ENCODE peak calls at places on chromosomes 4 and X, in four cellular contexts. Y is A549, U is K562, P is HepG2. R is an unnamed sample.

GRCh38 chrX:114500622-114501021 is 83.3 kb upstream of the HTR2C start:
- DNase-seq in Y (no peak), U (no peak), P (no peak), R (no peak)

GRCh38 chr4:1765409-1766335 is 27.4 kb upstream of the FGFR3 start:
- DNase-seq in Y (peak; percentile 53), U (no peak), P (no peak), R (no peak)

GRCh38 chrX:154717824-154718223 is 33.1 kb downstream of the GAB3 start:
- DNase-seq in Y (no peak), U (peak; percentile 89), P (no peak), R (no peak)

GRCh38 chr4:13483142-13484044 is 747 bp downstream of the RAB28 start:
- DNase-seq in Y (peak; percentile 41), U (peak; percentile 60), P (peak; percentile 13), R (no peak)

GRCh38 chr4:48141048-48141447 is 7.0 kb upstream of the TXK start:
- DNase-seq in Y (peak; percentile 33), U (peak; percentile 41), P (peak; percentile 20), R (no peak)

GRCh38 chrX:114472788-114473187 is 111.1 kb upstream of the HTR2C start:
- DNase-seq in Y (no peak), U (no peak), P (no peak), R (no peak)

GRCh38 chrX:72060196-72060974 is 71.3 kb downstream of the RTL5 start:
- DNase-seq in Y (peak; percentile 18), U (no peak), P (no peak), R (peak; percentile 52)

GRCh38 chr4:26985836-26986235 is 125.2 kb downstream of the STIM2 start:
- DNase-seq in Y (no peak), U (peak; percentile 14), P (no peak), R (no peak)

GRCh38 chrX:40083120-40083978 is 14.4 kb downstream of the BCOR start:
- DNase-seq in Y (no peak), U (peak; percentile 77), P (no peak), R (peak; percentile 57)

GRCh38 chr4:7874838-7875237 is 64.8 kb downstream of the AFAP1 start:
- DNase-seq in Y (no peak), U (no peak), P (no peak), R (no peak)

GRCh38 chr4:7868892-7869471 is 70.7 kb downstream of the AFAP1 start:
- DNase-seq in Y (no peak), U (no peak), P (no peak), R (no peak)

GRCh38 chr4:7871356-7871755 is 68.3 kb downstream of the AFAP1 start:
- DNase-seq in Y (no peak), U (no peak), P (no peak), R (no peak)

GRCh38 chr4:7873881-7874280 is 65.8 kb downstream of the AFAP1 start:
- DNase-seq in Y (no peak), U (no peak), P (no peak), R (no peak)

GRCh38 chr4:7872264-7872771 is 67.3 kb downstream of the AFAP1 start:
- DNase-seq in Y (peak; percentile 82), U (no peak), P (no peak), R (no peak)
- TF ChIP-seq PHF8 in Y (no peak), U (no peak), P (no peak), R (no peak)

GRCh38 chr4:56271121-56271520 is 116.2 kb downstream of the AASDH start:
- DNase-seq in Y (no peak), U (no peak), P (no peak), R (no peak)
- TF ChIP-seq PHF8 in Y (no peak), U (no peak), P (no peak), R (no peak)

DNA sequence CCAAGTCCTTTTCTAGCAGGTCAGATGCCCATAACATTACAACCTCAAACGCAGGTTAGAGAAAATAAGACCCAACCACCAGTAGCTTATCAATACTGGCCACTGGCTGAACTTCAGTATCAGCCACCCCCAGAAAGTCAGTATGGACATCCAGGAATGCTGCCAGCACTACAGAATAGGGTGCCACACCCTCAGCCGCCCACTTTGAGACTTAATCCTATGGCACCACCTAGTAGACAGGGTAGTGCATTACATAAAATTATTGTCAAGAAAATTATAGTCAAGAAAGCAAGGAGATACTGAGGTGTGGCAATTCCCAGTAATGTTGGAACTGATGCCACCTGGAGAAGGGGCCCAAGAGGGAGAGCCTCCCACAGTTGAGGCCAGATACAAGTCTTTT is 19.9 kb upstream of the TRIM61 start:
- DNase-seq in Y (peak; percentile 17), U (peak; percentile 53), P (peak; percentile 16), R (no peak)
- TF ChIP-seq PHF8 in Y (no peak), U (no peak), P (no peak), R (no peak)

GRCh38 chr4:80538276-80538926 is 202.9 kb downstream of the CFAP299 start:
- DNase-seq in Y (no peak), U (no peak), P (no peak), R (no peak)

GRCh38 chr4:80540785-80541469 is 205.4 kb downstream of the CFAP299 start:
- DNase-seq in Y (no peak), U (no peak), P (no peak), R (no peak)

GRCh38 chr4:80539190-80539589 is 203.7 kb downstream of the CFAP299 start:
- DNase-seq in Y (no peak), U (no peak), P (no peak), R (no peak)

GRCh38 chr4:80542747-80543146 is 207.2 kb downstream of the CFAP299 start:
- DNase-seq in Y (no peak), U (no peak), P (no peak), R (no peak)

DNA sequence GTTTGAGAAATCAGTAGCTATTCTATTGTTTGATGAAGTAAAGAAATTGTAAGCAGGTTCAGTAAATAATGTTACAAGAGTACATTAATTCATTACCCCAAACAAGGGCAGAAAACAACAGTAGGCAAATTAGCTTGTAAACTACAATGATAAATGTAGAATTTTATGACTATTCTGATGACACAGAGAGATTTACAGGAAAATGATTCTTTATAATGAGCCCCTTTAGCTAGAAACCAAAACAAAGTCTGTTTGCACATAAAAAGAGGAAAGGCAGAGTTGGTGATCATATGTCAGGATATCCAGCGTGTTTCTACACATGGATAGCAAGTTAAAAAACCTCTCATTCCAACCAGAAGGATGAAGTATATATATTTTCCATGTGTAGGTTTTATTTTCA is 204.8 kb downstream of the CFAP299 start:
- DNase-seq in Y (no peak), U (no peak), P (no peak), R (no peak)
- TF ChIP-seq PHF8 in Y (no peak), U (no peak), P (no peak), R (no peak)